ENCODE peak calls at places on chromosomes 5 and 9, in seven cellular contexts. One of them, this sample, is unnamed.

GRCh38 chr9:69307446-69308216 is 17.4 kb upstream of the ENTREP1 start:
- DNase-seq in SK-N-SH: no peak
- DNase-seq in ovary: no peak
- DNase-seq in Peyer's patch: no peak
- DNase-seq in bronchial epithelial cell: no peak
- DNase-seq in endodermal cell: peak; percentile 80
- DNase-seq in PC-9: no peak
- DNase-seq in this sample: peak; percentile 77

GRCh38 chr5:119943148-119943547 is 313.8 kb downstream of the FAM170A start:
- DNase-seq in bronchial epithelial cell: peak; percentile 18
- DNase-seq in PC-9: no peak
- DNase-seq in ovary: no peak
- DNase-seq in Peyer's patch: no peak
- DNase-seq in SK-N-SH: no peak
- DNase-seq in endodermal cell: no peak
- DNase-seq in this sample: peak; percentile 49

GRCh38 chr5:172891716-172892421 is 57.8 kb downstream of the ERGIC1 start:
- DNase-seq in endodermal cell: no peak
- DNase-seq in PC-9: no peak
- DNase-seq in bronchial epithelial cell: no peak
- DNase-seq in ovary: peak; percentile 84
- DNase-seq in SK-N-SH: no peak
- DNase-seq in Peyer's patch: no peak
- DNase-seq in this sample: peak; percentile 84

GRCh38 chr5:1185652-1186350 is 15.6 kb upstream of the SLC6A19 start:
- DNase-seq in PC-9: no peak
- DNase-seq in ovary: no peak
- DNase-seq in bronchial epithelial cell: no peak
- DNase-seq in endodermal cell: no peak
- DNase-seq in Peyer's patch: peak; percentile 72
- DNase-seq in SK-N-SH: peak; percentile 87
- DNase-seq in this sample: no peak

GRCh38 chr5:4581289-4581688 is 558.8 kb upstream of the ADAMTS16 start:
- DNase-seq in bronchial epithelial cell: no peak
- DNase-seq in PC-9: no peak
- DNase-seq in ovary: no peak
- DNase-seq in endodermal cell: no peak
- DNase-seq in SK-N-SH: no peak
- DNase-seq in Peyer's patch: no peak
- DNase-seq in this sample: no peak

GRCh38 chr9:18798518-18799290 is 234.3 kb downstream of the SAXO1 start:
- DNase-seq in SK-N-SH: no peak
- DNase-seq in PC-9: no peak
- DNase-seq in bronchial epithelial cell: no peak
- DNase-seq in ovary: no peak
- DNase-seq in Peyer's patch: no peak
- DNase-seq in endodermal cell: no peak
- DNase-seq in this sample: no peak

GRCh38 chr5:41200506-41200905 is 12.8 kb downstream of the C6 start:
- DNase-seq in endodermal cell: no peak
- DNase-seq in ovary: no peak
- DNase-seq in Peyer's patch: no peak
- DNase-seq in bronchial epithelial cell: no peak
- DNase-seq in SK-N-SH: no peak
- DNase-seq in PC-9: no peak
- DNase-seq in this sample: no peak

GRCh38 chr5:134124289-134125194 is 10.1 kb downstream of the TCF7 start:
- DNase-seq in Peyer's patch: no peak
- DNase-seq in endodermal cell: no peak
- DNase-seq in ovary: no peak
- DNase-seq in SK-N-SH: no peak
- DNase-seq in PC-9: no peak
- DNase-seq in bronchial epithelial cell: peak; percentile 42
- DNase-seq in this sample: peak; percentile 91

GRCh38 chr5:125189451-125190051 is 443.1 kb upstream of the ZNF608 start:
- DNase-seq in PC-9: no peak
- DNase-seq in endodermal cell: no peak
- DNase-seq in SK-N-SH: no peak
- DNase-seq in Peyer's patch: no peak
- DNase-seq in ovary: no peak
- DNase-seq in bronchial epithelial cell: peak; percentile 54
- DNase-seq in this sample: no peak

GRCh38 chr5:33969572-33970452 is 14.7 kb downstream of the SLC45A2 start:
- DNase-seq in Peyer's patch: no peak
- DNase-seq in endodermal cell: peak; percentile 66
- DNase-seq in PC-9: peak; percentile 64
- DNase-seq in SK-N-SH: peak; percentile 32
- DNase-seq in ovary: no peak
- DNase-seq in bronchial epithelial cell: peak; percentile 38
- DNase-seq in this sample: peak; percentile 80

GRCh38 chr5:39171647-39172046 is 47.7 kb downstream of the FYB1 start:
- DNase-seq in endodermal cell: no peak
- DNase-seq in bronchial epithelial cell: no peak
- DNase-seq in PC-9: no peak
- DNase-seq in SK-N-SH: no peak
- DNase-seq in Peyer's patch: no peak
- DNase-seq in ovary: no peak
- DNase-seq in this sample: no peak

GRCh38 chr5:145464194-145464593 is 370.9 kb downstream of the PRELID2 start:
- DNase-seq in ovary: no peak
- DNase-seq in PC-9: no peak
- DNase-seq in endodermal cell: no peak
- DNase-seq in bronchial epithelial cell: no peak
- DNase-seq in SK-N-SH: no peak
- DNase-seq in Peyer's patch: no peak
- DNase-seq in this sample: no peak

GRCh38 chr5:71587709-71588532 is 781 bp downstream of the MCCC2 start:
- DNase-seq in PC-9: no peak
- DNase-seq in bronchial epithelial cell: no peak
- DNase-seq in SK-N-SH: peak; percentile 21
- DNase-seq in endodermal cell: peak; percentile 59
- DNase-seq in ovary: no peak
- DNase-seq in Peyer's patch: no peak
- DNase-seq in this sample: peak; percentile 64

GRCh38 chr5:142322747-142323479 is 1.9 kb downstream of the SPRY4 start:
- DNase-seq in PC-9: peak; percentile 41
- DNase-seq in bronchial epithelial cell: no peak
- DNase-seq in SK-N-SH: no peak
- DNase-seq in endodermal cell: peak; percentile 53
- DNase-seq in Peyer's patch: peak; percentile 56
- DNase-seq in ovary: peak; percentile 46
- DNase-seq in this sample: peak; percentile 73

GRCh38 chr9:112863214-112863613 is 27.5 kb downstream of the SLC46A2 start:
- DNase-seq in Peyer's patch: no peak
- DNase-seq in SK-N-SH: no peak
- DNase-seq in bronchial epithelial cell: no peak
- DNase-seq in ovary: no peak
- DNase-seq in PC-9: no peak
- DNase-seq in endodermal cell: no peak
- DNase-seq in this sample: peak; percentile 33

GRCh38 chr5:56838409-56839039 is 23.2 kb downstream of the MAP3K1 start:
- DNase-seq in SK-N-SH: no peak
- DNase-seq in Peyer's patch: no peak
- DNase-seq in endodermal cell: no peak
- DNase-seq in bronchial epithelial cell: peak; percentile 65
- DNase-seq in ovary: no peak
- DNase-seq in PC-9: peak; percentile 58
- DNase-seq in this sample: peak; percentile 78

DNA sequence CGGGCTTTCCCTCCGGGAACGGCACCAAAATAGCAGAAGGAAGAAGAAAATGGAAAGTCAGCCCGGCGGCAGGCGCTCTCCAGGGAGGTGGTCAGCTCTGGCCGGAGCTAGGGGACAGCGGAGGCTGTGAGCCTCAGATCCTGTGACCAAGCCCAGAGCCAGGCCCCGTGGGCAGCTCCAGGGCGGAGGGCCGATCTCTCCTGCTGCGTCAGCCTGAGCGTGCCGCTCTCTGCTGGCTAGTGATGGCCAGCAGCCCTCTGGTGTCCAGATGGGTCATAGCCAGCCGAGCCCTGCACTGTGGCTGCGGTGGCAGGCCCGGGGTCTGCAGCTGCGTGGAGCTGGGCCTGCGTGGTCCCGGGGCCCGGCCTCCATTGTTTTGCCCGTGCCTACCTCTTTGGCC is 16.9 kb upstream of the NRARP start:
- DNase-seq in bronchial epithelial cell: no peak
- DNase-seq in SK-N-SH: peak; percentile 62
- DNase-seq in ovary: peak; percentile 28
- DNase-seq in PC-9: no peak
- DNase-seq in Peyer's patch: no peak
- DNase-seq in endodermal cell: peak; percentile 82
- DNase-seq in this sample: no peak
- TF ChIP-seq CTCF in bronchial epithelial cell: no peak
- TF ChIP-seq CTCF in SK-N-SH: no peak
- TF ChIP-seq CTCF in ovary: no peak
- TF ChIP-seq CTCF in PC-9: peak; percentile 33
- TF ChIP-seq CTCF in Peyer's patch: peak; percentile 11
- TF ChIP-seq CTCF in endodermal cell: peak; percentile 70
- TF ChIP-seq CTCF in this sample: peak; percentile 63

GRCh38 chr9:129333613-129333960 is 155.5 kb upstream of the IER5L start:
- DNase-seq in SK-N-SH: no peak
- DNase-seq in PC-9: peak; percentile 93
- DNase-seq in Peyer's patch: no peak
- DNase-seq in bronchial epithelial cell: no peak
- DNase-seq in ovary: peak; percentile 35
- DNase-seq in endodermal cell: peak; percentile 92
- DNase-seq in this sample: peak; percentile 62
- H3K4me3 ChIP-seq in SK-N-SH: no peak overlapping the region
- H3K4me3 ChIP-seq in PC-9: peak overlapping the region; percentile 43
- H3K4me3 ChIP-seq in Peyer's patch: no peak overlapping the region
- H3K4me3 ChIP-seq in bronchial epithelial cell: peak overlapping the region; percentile 24
- H3K4me3 ChIP-seq in ovary: no peak overlapping the region
- H3K4me3 ChIP-seq in endodermal cell: no peak overlapping the region
- H3K4me3 ChIP-seq in this sample: no peak overlapping the region

DNA sequence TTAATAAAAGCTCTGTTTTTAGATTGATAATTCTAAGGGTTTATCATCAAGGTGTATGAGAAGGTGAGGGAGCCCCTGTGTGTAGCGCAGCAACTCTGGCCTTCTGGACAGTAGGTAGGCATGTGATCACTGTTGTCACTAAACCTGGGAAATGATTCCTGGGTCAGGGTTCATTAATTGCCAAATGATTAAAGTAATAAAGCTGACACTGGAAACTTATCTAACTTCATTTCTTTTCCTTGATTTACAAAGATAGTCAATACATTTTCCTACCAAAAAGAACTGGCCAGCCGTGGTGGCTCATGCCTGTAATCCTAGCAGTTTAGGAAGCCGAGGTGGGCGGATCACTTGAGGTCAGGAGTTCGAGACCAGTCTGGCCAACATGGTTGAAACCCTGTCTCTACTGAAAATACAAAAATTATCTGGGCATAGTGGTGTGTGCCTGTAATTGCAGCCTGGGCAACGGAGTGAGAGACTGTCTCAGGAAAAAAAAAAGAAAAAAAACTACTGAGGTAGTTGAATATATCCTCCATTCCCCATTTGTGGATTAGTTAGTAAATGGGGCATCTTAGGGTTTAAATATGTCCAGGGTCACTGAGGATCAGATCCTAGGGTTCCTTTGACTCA is 2.4 kb downstream of the EHMT1 start:
- DNase-seq in Peyer's patch: peak; percentile 16
- DNase-seq in SK-N-SH: no peak
- DNase-seq in endodermal cell: no peak
- DNase-seq in ovary: no peak
- DNase-seq in bronchial epithelial cell: no peak
- DNase-seq in PC-9: no peak
- DNase-seq in this sample: peak; percentile 40
- TF ChIP-seq CTCF in Peyer's patch: peak; percentile 44
- TF ChIP-seq CTCF in SK-N-SH: peak; percentile 50
- TF ChIP-seq CTCF in endodermal cell: peak; percentile 68
- TF ChIP-seq CTCF in ovary: no peak
- TF ChIP-seq CTCF in bronchial epithelial cell: no peak
- TF ChIP-seq CTCF in PC-9: peak; percentile 61
- TF ChIP-seq CTCF in this sample: peak; percentile 31

DNA sequence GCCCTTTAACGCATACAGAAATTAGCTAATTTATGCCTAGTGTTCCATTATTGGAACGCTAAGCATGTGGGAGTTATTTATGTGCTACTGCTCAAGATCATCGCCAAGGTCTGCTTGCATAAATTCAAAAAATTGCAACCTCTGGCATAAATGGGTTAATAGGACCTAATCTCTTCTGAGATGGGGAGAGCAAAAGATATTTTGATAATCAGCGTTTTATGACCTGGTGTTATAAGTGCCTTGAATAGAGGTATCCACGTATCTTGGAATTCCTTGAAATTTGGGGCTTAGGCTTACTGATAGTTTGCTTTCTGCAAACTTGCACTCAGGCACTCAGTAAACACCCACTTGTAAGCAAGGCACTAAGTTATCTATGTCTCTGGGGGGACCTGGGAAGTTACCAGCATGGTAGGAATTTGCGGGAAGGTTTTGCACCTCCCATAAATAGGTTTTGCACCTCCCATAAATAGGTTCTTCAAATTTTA is 1.8 kb downstream of the SUB1 start:
- DNase-seq in SK-N-SH: no peak
- DNase-seq in ovary: no peak
- DNase-seq in endodermal cell: no peak
- DNase-seq in bronchial epithelial cell: no peak
- DNase-seq in Peyer's patch: no peak
- DNase-seq in PC-9: no peak
- DNase-seq in this sample: no peak
- H3K4me3 ChIP-seq in SK-N-SH: peak overlapping the region; percentile 78
- H3K4me3 ChIP-seq in ovary: no peak overlapping the region
- H3K4me3 ChIP-seq in endodermal cell: peak overlapping the region; percentile 97
- H3K4me3 ChIP-seq in bronchial epithelial cell: no peak overlapping the region
- H3K4me3 ChIP-seq in Peyer's patch: no peak overlapping the region
- H3K4me3 ChIP-seq in PC-9: peak overlapping the region; percentile 84
- H3K4me3 ChIP-seq in this sample: peak overlapping the region; percentile 95

GRCh38 chr9:37753489-37754190 is at the start of gene TRMT10B:
- DNase-seq in ovary: peak; percentile 70
- DNase-seq in Peyer's patch: peak; percentile 78
- DNase-seq in PC-9: peak; percentile 49
- DNase-seq in SK-N-SH: peak; percentile 93
- DNase-seq in endodermal cell: peak; percentile 90
- DNase-seq in bronchial epithelial cell: peak; percentile 66
- DNase-seq in this sample: peak; percentile 74
- TF ChIP-seq CTCF in ovary: no peak
- TF ChIP-seq CTCF in Peyer's patch: peak; percentile 27
- TF ChIP-seq CTCF in PC-9: no peak
- TF ChIP-seq CTCF in SK-N-SH: peak; percentile 9
- TF ChIP-seq CTCF in endodermal cell: peak; percentile 35
- TF ChIP-seq CTCF in bronchial epithelial cell: no peak
- TF ChIP-seq CTCF in this sample: peak; percentile 24

GRCh38 chr5:170228756-170229459 is 3.9 kb upstream of the C5orf58 start:
- DNase-seq in PC-9: peak; percentile 32
- DNase-seq in endodermal cell: no peak
- DNase-seq in SK-N-SH: no peak
- DNase-seq in bronchial epithelial cell: no peak
- DNase-seq in ovary: no peak
- DNase-seq in Peyer's patch: no peak
- DNase-seq in this sample: no peak
- H3K4me3 ChIP-seq in PC-9: no peak overlapping the region
- H3K4me3 ChIP-seq in endodermal cell: no peak overlapping the region
- H3K4me3 ChIP-seq in SK-N-SH: no peak overlapping the region
- H3K4me3 ChIP-seq in bronchial epithelial cell: no peak overlapping the region
- H3K4me3 ChIP-seq in ovary: no peak overlapping the region
- H3K4me3 ChIP-seq in Peyer's patch: no peak overlapping the region
- H3K4me3 ChIP-seq in this sample: no peak overlapping the region